ENCODE peak calls at places on chromosomes 5 and 9, in ten cellular contexts. L is effector memory CD8-positive, alpha-beta T cell; Y is activated effector memory CD4-positive, alpha-beta T cell treated with Interleukin-2 at 50 U/mL for 16 hours; Z is EL; C is naive B cell; T is activated CD8-positive, alpha-beta T cell treated with anti-CD3 and anti-CD28 coated beads for 36 hours; S is HAP-1; M is activated CD4-positive, alpha-beta T cell treated with anti-CD3 and anti-CD28 coated beads for 24 hours; I is LoVo; D is erythroblast. N is an unnamed sample.

GRCh38 chr5:78295035-78295961 is 800 bp upstream of the AP3B1 start:
- DNase-seq in M (peak; percentile 17), S (no peak), T (peak; percentile 64), L (peak; percentile 45), Z (peak; percentile 47), I (peak; percentile 70), D (peak; percentile 60), C (peak; percentile 48), Y (peak; percentile 36), N (peak; percentile 81)

GRCh38 chr9:130480673-130481072 is 35.9 kb downstream of the ASS1 start:
- DNase-seq in L (no peak), C (no peak), S (no peak), Z (no peak), M (no peak), Y (no peak), D (peak; percentile 55), T (no peak), I (no peak), N (no peak)

GRCh38 chr9:127496974-127497373 is 45.7 kb downstream of the LRSAM1 start:
- DNase-seq in S (no peak), Z (no peak), I (no peak), C (no peak), Y (no peak), T (no peak), L (no peak), D (no peak), M (no peak), N (no peak)

GRCh38 chr5:78279194-78279593 is 15.3 kb downstream of the AP3B1 start:
- DNase-seq in M (no peak), Z (no peak), L (no peak), C (no peak), I (no peak), S (no peak), Y (no peak), D (no peak), T (no peak), N (no peak)

GRCh38 chr9:127202461-127203139 is 62.0 kb upstream of the GARNL3 start:
- DNase-seq in I (no peak), Y (no peak), L (no peak), Z (no peak), D (no peak), S (no peak), C (no peak), T (no peak), M (no peak), N (no peak)

GRCh38 chr9:121009657-121010056 is 40.4 kb downstream of the C5 start:
- DNase-seq in L (no peak), Z (no peak), S (no peak), D (no peak), I (no peak), C (no peak), T (no peak), Y (no peak), M (no peak), N (no peak)

GRCh38 chr5:252546-252945 is 18.9 kb upstream of the PDCD6 start:
- DNase-seq in M (no peak), Z (no peak), C (no peak), I (no peak), L (no peak), D (no peak), Y (no peak), S (no peak), T (no peak), N (no peak)

GRCh38 chr5:61229416-61229815 is 67.1 kb upstream of the SMIM15 start:
- DNase-seq in I (no peak), M (no peak), Y (no peak), S (no peak), C (no peak), L (no peak), D (no peak), Z (no peak), T (no peak), N (no peak)

GRCh38 chr5:12175914-12176585 is 271.8 kb upstream of the CTNND2 start:
- DNase-seq in M (no peak), L (no peak), S (no peak), Z (no peak), Y (no peak), D (no peak), I (no peak), T (no peak), C (no peak), N (no peak)

GRCh38 chr5:111929261-111929660 is 172.3 kb upstream of the NREP start:
- DNase-seq in Z (peak; percentile 31), C (no peak), T (no peak), L (no peak), Y (no peak), S (no peak), M (no peak), I (no peak), D (no peak), N (no peak)

GRCh38 chr9:109996936-109997580 is 210.9 kb downstream of the C9orf152 start:
- DNase-seq in S (no peak), L (no peak), I (no peak), D (no peak), M (no peak), C (no peak), Z (peak; percentile 36), T (no peak), Y (no peak), N (no peak)

GRCh38 chr9:124776952-124777645 is at the start of gene OLFML2A:
- DNase-seq in S (no peak), C (peak; percentile 39), T (peak; percentile 18), M (no peak), L (peak; percentile 17), Y (no peak), I (peak; percentile 53), Z (peak; percentile 50), D (peak; percentile 42), N (peak; percentile 29)

GRCh38 chr9:98225015-98225442 is 30.4 kb downstream of the TBC1D2 start:
- DNase-seq in Z (no peak), C (no peak), S (no peak), T (no peak), Y (no peak), L (no peak), M (no peak), I (no peak), D (peak; percentile 79), N (no peak)

GRCh38 chr5:119212666-119213065 is 141.8 kb downstream of the DMXL1 start:
- DNase-seq in T (no peak), S (no peak), Z (no peak), C (no peak), L (no peak), M (no peak), Y (no peak), I (no peak), D (no peak), N (no peak)

GRCh38 chr5:174323878-174324281 is 278.4 kb downstream of the NSG2 start:
- DNase-seq in Z (peak; percentile 44), D (peak; percentile 21), I (peak; percentile 55), L (no peak), C (no peak), T (peak; percentile 16), S (no peak), Y (no peak), M (no peak), N (peak; percentile 76)

GRCh38 chr5:62082370-62082778 is 223.6 kb upstream of the KIF2A start:
- DNase-seq in Y (no peak), D (no peak), I (peak; percentile 57), T (no peak), S (no peak), C (no peak), Z (peak; percentile 81), M (no peak), L (no peak), N (no peak)

N was measured in Calu3.